ENCODE peak calls at places on chromosomes 6 and 20, in ten cellular contexts. F, S, N, Y, C, J, A, R, K and D are unnamed samples. For H3K4me1, the result is how much of the 10 kb centered on the place peaks cover.

GRCh38 chr6:16964553-16965499 is 137.0 kb upstream of the STMND1 start:
- DNase-seq in F (peak), S (peak), N (peak), Y (peak), C (peak), J (peak), A (peak), R (peak), K (peak), D (peak)

GRCh38 chr6:128339635-128340436 is 180.6 kb downstream of the PTPRK start:
- DNase-seq in F (no peak), S (no peak), N (no peak), Y (no peak), C (no peak), J (no peak), A (no peak), R (peak), K (no peak), D (no peak)

GRCh38 chr6:130457605-130458004 is 91.8 kb downstream of the TMEM200A start:
- DNase-seq in F (no peak), S (no peak), N (no peak), Y (no peak), C (no peak), J (no peak), A (no peak), R (no peak), K (no peak), D (no peak)

GRCh38 chr20:40564997-40565680 is 123.9 kb downstream of the MAFB start:
- DNase-seq in F (no peak), S (no peak), N (peak), Y (no peak), C (no peak), J (peak), A (no peak), R (no peak), K (peak), D (peak)

GRCh38 chr6:112030206-112030932 is 23.5 kb upstream of the CCN6 start:
- DNase-seq in F (no peak), S (no peak), N (no peak), Y (no peak), C (no peak), J (no peak), A (no peak), R (no peak), K (no peak), D (no peak)

GRCh38 chr6:154605207-154605877 is 94.9 kb upstream of the CNKSR3 start:
- DNase-seq in F (no peak), S (no peak), N (no peak), Y (no peak), C (no peak), J (no peak), A (no peak), R (no peak), K (no peak), D (no peak)

GRCh38 chr6:137044366-137045220 is at the start of gene IL20RA:
- DNase-seq in F (peak), S (peak), N (peak), Y (no peak), C (peak), J (no peak), A (peak), R (no peak), K (peak), D (peak)

GRCh38 chr6:116783852-116784251 is 18.3 kb upstream of the FAM162B start:
- DNase-seq in F (no peak), S (no peak), N (no peak), Y (no peak), C (no peak), J (no peak), A (no peak), R (no peak), K (no peak), D (no peak)

GRCh38 chr6:6975395-6976111 is 132.2 kb upstream of the RREB1 start:
- DNase-seq in F (peak), S (no peak), N (no peak), Y (no peak), C (no peak), J (no peak), A (no peak), R (no peak), K (no peak), D (peak)

GRCh38 chr6:1325471-1326309 is 13.8 kb downstream of the FOXQ1 start:
- DNase-seq in F (no peak), S (no peak), N (peak), Y (no peak), C (no peak), J (peak), A (no peak), R (peak), K (no peak), D (no peak)
- H3K27ac ChIP-seq in F (no peak), S (no peak), N (peak), Y (no peak), C (no peak), J (no peak), A (no peak), R (peak), K (no peak), D (no peak)

GRCh38 chr6:150631283-150631981 is 31.7 kb downstream of the PLEKHG1 start:
- DNase-seq in F (no peak), S (no peak), N (no peak), Y (no peak), C (no peak), J (no peak), A (no peak), R (no peak), K (no peak), D (no peak)
- H3K4me1 ChIP-seq in F (under half), S (under half), N (under half), Y (under half), C (under half), J (under half), A (under half), R (under half), K (under half), D (under half)

DNA sequence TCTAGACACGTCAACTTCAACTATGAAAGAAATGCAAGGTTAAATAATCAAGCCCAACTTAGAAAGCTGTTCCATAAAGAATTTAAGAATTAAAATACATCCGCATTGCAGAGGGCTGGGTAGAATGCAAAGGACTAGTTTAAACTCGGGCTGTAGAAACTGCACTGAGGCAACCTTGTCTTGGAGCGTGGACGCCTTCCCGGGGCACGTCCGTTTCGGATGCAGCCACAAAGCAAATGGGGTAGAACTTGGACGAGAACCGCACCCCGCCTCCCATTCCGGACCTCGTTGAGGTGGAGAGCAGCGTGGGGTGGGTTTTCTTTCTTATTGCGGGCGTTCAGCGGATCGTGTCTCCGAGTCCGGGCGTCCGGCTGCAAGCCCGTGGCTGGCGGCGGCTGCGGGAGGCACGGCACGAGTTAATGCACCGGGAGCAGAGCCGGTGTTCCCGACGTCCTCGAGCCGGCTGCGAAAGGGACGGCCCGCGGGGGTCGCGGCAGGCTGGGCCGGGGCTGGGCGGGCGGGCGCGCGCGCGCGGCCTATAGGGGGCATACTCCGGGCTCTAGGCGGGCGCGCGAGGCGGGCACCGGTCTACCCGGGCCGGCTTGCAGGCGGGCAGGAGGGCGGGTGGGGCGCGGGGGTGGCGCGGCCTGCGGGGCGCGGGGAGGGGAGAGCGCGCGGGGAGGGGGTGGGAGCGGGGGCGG is 2.0 kb downstream of the JARID2 start:
- DNase-seq in F (peak), S (peak), N (peak), Y (peak), C (peak), J (no peak), A (peak), R (peak), K (peak), D (peak)
- TF ChIP-seq POLR2A in F (peak), S (no peak), N (peak), Y (no peak), C (no peak), J (no peak), A (peak), R (no peak), K (no peak), D (peak)

GRCh38 chr6:31462026-31462963 is 35.6 kb upstream of the MICB start:
- DNase-seq in F (no peak), S (no peak), N (no peak), Y (no peak), C (no peak), J (no peak), A (no peak), R (no peak), K (no peak), D (peak)
- H3K27ac ChIP-seq in F (peak), S (peak), N (peak), Y (peak), C (peak), J (peak), A (peak), R (no peak), K (peak), D (no peak)

DNA sequence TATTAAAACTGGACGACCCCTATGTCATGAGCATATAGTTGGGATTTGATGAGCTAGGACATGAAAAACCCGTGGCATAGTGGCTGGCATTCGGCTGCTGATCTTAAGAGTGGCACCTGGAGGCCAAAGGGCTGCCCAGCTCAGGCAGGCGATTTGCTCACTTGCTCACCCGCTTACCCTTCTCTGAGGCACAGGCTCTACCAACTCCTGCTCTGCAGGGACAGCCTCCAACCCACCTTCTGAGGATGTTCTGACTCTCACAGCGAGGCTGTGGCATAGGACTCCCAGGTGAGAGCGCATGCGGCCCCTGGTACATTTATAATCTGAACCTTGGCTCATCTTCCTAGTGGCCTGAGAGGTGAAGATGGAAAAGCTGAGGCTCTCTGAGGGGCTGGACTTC is 995 bp downstream of the RSPO4 start:
- DNase-seq in F (no peak), S (no peak), N (no peak), Y (no peak), C (peak), J (no peak), A (no peak), R (no peak), K (no peak), D (no peak)
- H3K4me1 ChIP-seq in F (under half), S (under half), N (under half), Y (under half), C (under half), J (under half), A (under half), R (under half), K (under half), D (under half)

GRCh38 chr6:147213772-147214171 is 9.6 kb downstream of the STXBP5 start:
- DNase-seq in F (no peak), S (no peak), N (no peak), Y (no peak), C (no peak), J (no peak), A (no peak), R (no peak), K (no peak), D (no peak)

GRCh38 chr6:147209762-147210449 is 5.7 kb downstream of the STXBP5 start:
- DNase-seq in F (no peak), S (no peak), N (no peak), Y (no peak), C (no peak), J (no peak), A (no peak), R (no peak), K (no peak), D (no peak)

GRCh38 chr6:147212618-147213017 is 8.4 kb downstream of the STXBP5 start:
- DNase-seq in F (no peak), S (no peak), N (no peak), Y (no peak), C (no peak), J (no peak), A (no peak), R (no peak), K (no peak), D (no peak)

GRCh38 chr6:147211831-147212230 is 7.6 kb downstream of the STXBP5 start:
- DNase-seq in F (no peak), S (no peak), N (no peak), Y (no peak), C (no peak), J (no peak), A (no peak), R (no peak), K (no peak), D (no peak)

GRCh38 chr6:147211349-147211748 is 7.1 kb downstream of the STXBP5 start:
- DNase-seq in F (no peak), S (no peak), N (no peak), Y (no peak), C (no peak), J (no peak), A (no peak), R (no peak), K (no peak), D (no peak)
- TF ChIP-seq POLR2A in F (no peak), S (no peak), N (no peak), Y (no peak), C (no peak), J (no peak), A (no peak), R (no peak), K (no peak), D (no peak)

GRCh38 chr20:32606790-32607189 is 21.7 kb upstream of the NOL4L start:
- DNase-seq in F (no peak), S (no peak), N (no peak), Y (no peak), C (no peak), J (no peak), A (no peak), R (no peak), K (no peak), D (no peak)

GRCh38 chr20:32606107-32606506 is 21.0 kb upstream of the NOL4L start:
- DNase-seq in F (no peak), S (no peak), N (no peak), Y (no peak), C (no peak), J (no peak), A (no peak), R (no peak), K (no peak), D (no peak)

GRCh38 chr20:32607727-32608663 is 22.9 kb upstream of the NOL4L start:
- DNase-seq in F (no peak), S (no peak), N (no peak), Y (no peak), C (no peak), J (no peak), A (no peak), R (no peak), K (no peak), D (no peak)

GRCh38 chr20:32608664-32609015 is 23.5 kb upstream of the NOL4L start:
- DNase-seq in F (no peak), S (no peak), N (no peak), Y (no peak), C (no peak), J (no peak), A (no peak), R (no peak), K (no peak), D (no peak)

DNA sequence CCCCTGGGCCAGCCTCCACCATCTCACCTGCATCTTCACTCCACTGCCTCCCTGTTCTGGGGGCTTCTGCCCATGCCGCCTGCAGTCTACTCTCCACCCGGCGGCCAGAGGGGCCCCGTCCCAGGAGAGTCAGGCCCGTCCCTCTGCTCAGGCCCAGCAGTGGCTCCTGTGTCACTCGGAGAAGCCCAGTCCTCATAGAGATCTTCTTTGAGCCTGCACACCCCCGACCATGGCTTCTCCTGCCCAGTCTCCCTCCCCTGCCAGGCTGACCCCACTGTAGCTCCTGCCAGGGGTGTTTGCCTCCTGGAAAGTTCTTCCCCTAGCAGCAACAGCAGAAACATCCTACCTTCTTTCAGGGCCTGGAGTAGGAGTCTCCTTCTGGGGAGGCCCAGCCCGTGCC is 22.2 kb upstream of the NOL4L start:
- DNase-seq in F (no peak), S (no peak), N (no peak), Y (no peak), C (no peak), J (no peak), A (no peak), R (no peak), K (no peak), D (no peak)
- H3K27ac ChIP-seq in F (no peak), S (no peak), N (no peak), Y (no peak), C (no peak), J (no peak), A (no peak), R (no peak), K (no peak), D (no peak)

GRCh38 chr6:31403283-31403989 is at the start of gene MICA:
- DNase-seq in F (peak), S (peak), N (peak), Y (peak), C (peak), J (peak), A (peak), R (peak), K (peak), D (peak)

GRCh38 chr6:31405996-31406395 is 2.6 kb downstream of the MICA start:
- DNase-seq in F (no peak), S (no peak), N (no peak), Y (no peak), C (no peak), J (no peak), A (no peak), R (no peak), K (no peak), D (no peak)

GRCh38 chr6:31402324-31403282 is 792 bp upstream of the MICA start:
- DNase-seq in F (no peak), S (peak), N (no peak), Y (peak), C (peak), J (no peak), A (peak), R (no peak), K (no peak), D (peak)

GRCh38 chr6:31412506-31412905 is 9.1 kb downstream of the MICA start:
- DNase-seq in F (no peak), S (no peak), N (no peak), Y (no peak), C (no peak), J (no peak), A (no peak), R (no peak), K (no peak), D (no peak)

DNA sequence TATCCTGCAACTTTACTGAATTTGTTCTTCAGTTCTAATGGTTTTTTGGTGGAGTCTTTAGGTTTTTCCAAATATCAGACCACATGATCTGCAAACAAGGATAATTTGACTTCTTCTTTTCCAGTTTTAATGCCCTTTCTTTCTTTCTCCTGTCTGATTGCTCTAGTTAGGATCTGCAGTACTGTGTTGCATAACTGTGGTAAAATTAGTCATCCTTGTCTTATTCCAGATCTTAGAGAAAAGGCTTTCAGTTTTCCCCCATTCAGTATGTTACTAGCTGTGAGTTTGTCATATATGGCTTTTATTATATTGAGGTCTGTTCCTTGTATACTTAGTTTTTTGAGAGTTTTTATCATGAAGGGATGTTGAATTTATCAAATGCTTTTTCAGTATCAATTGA is 4.3 kb downstream of the MICA start:
- DNase-seq in F (no peak), S (no peak), N (no peak), Y (no peak), C (no peak), J (no peak), A (no peak), R (no peak), K (no peak), D (no peak)
- H3K4me1 ChIP-seq in F (under half), S (under half), N (under half), Y (under half), C (under half), J (under half), A (under half), R (under half), K (under half), D (under half)

DNA sequence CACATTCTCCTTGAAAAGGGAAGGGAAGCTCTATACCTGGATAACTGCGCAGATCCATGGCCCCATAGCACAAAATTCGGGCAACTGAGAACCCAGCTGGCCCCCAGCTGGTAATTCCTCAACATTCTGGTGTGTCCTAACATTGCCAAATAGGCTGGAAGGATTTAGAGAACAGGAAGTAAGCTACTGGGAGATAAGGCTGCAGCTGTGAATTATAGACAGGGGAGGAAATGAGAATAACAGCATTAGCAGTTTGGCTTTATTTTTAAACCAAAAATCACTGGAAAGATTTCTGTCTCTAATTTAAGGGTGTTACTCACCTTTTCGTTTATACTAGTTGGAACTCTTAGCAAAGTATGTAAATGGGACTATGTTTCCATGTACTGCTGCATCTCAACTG is 97.2 kb downstream of the TULP4 start:
- DNase-seq in F (no peak), S (no peak), N (no peak), Y (no peak), C (no peak), J (no peak), A (no peak), R (no peak), K (no peak), D (no peak)
- TF ChIP-seq POLR2A in F (no peak), S (no peak), N (no peak), Y (no peak), C (no peak), J (no peak), A (no peak), R (no peak), K (no peak), D (no peak)